ENCODE peak calls at places on chromosome 14, in five cellular contexts. U is OCI-LY7, L is neural progenitor cell, V is A549, I is hepatocyte. H is an unnamed sample. For H3K4me1, the result is how much of the 10 kb centered on the place peaks cover.

GRCh38 chr14:60641722-60642269 is 7.5 kb downstream of the SIX1 start:
- DNase-seq in U (no peak), L (no peak), V (no peak), I (no peak), H (no peak)

GRCh38 chr14:51157012-51157411 is 62.1 kb upstream of the TRIM9 start:
- DNase-seq in U (peak), L (no peak), V (peak), I (peak), H (no peak)

GRCh38 chr14:102026934-102027333 is 59.9 kb downstream of the HSP90AA1 start:
- DNase-seq in U (no peak), L (no peak), V (no peak), I (no peak), H (no peak)

GRCh38 chr14:32324601-32325000 is 4.5 kb upstream of the AKAP6 start:
- DNase-seq in U (no peak), L (no peak), V (no peak), I (no peak), H (no peak)

GRCh38 chr14:20578784-20579502 is 8.9 kb downstream of the RNASE11 start:
- DNase-seq in U (no peak), L (no peak), V (no peak), I (no peak), H (no peak)

GRCh38 chr14:20652996-20653975 is 11.8 kb upstream of the OR6S1 start:
- DNase-seq in U (no peak), L (peak), V (peak), I (peak), H (no peak)

GRCh38 chr14:51495319-51495718 is 156.4 kb upstream of the FRMD6 start:
- DNase-seq in U (no peak), L (no peak), V (no peak), I (no peak), H (no peak)

GRCh38 chr14:95273041-95273978 is 46.4 kb downstream of the CLMN start:
- DNase-seq in U (no peak), L (no peak), V (no peak), I (peak), H (no peak)

GRCh38 chr14:26597136-26598080 is at the start of gene NOVA1:
- DNase-seq in U (no peak), L (peak), V (peak), I (peak), H (no peak)

GRCh38 chr14:95227279-95227860 is 70.0 kb upstream of the DICER1 start:
- DNase-seq in U (no peak), L (no peak), V (no peak), I (peak), H (no peak)

GRCh38 chr14:60981626-60982455 is 796 bp downstream of the SLC38A6 start:
- DNase-seq in U (no peak), L (peak), V (peak), I (peak), H (no peak)

GRCh38 chr14:74886001-74886400 is 4.3 kb downstream of the DLST start:
- DNase-seq in U (no peak), L (peak), V (no peak), I (no peak), H (no peak)

GRCh38 chr14:31530136-31530535 is 31.1 kb upstream of the NUBPL start:
- DNase-seq in U (no peak), L (no peak), V (no peak), I (no peak), H (no peak)

GRCh38 chr14:55279384-55279783 is 8.2 kb downstream of the FBXO34 start:
- DNase-seq in U (no peak), L (no peak), V (no peak), I (no peak), H (no peak)

GRCh38 chr14:86257973-86258372 is 728.0 kb downstream of the FLRT2 start:
- DNase-seq in U (peak), L (no peak), V (no peak), I (no peak), H (peak)

GRCh38 chr14:26444745-26445144 is 153.1 kb downstream of the NOVA1 start:
- DNase-seq in U (no peak), L (peak), V (no peak), I (peak), H (peak)

GRCh38 chr14:79101388-79101787 is 931.2 kb downstream of the NRXN3 start:
- DNase-seq in U (peak), L (no peak), V (no peak), I (no peak), H (no peak)

GRCh38 chr14:69321601-69322330 is 61.8 kb downstream of the GALNT16 start:
- DNase-seq in U (no peak), L (no peak), V (no peak), I (no peak), H (no peak)

GRCh38 chr14:75979641-75980422 is 2.0 kb downstream of the TGFB3 start:
- DNase-seq in U (no peak), L (no peak), V (no peak), I (no peak), H (no peak)

GRCh38 chr14:35297677-35298076 is 5.5 kb downstream of the PSMA6 start:
- DNase-seq in U (no peak), L (no peak), V (no peak), I (no peak), H (no peak)

GRCh38 chr14:35295845-35296161 is 3.6 kb downstream of the PSMA6 start:
- DNase-seq in U (no peak), L (no peak), V (no peak), I (no peak), H (no peak)

GRCh38 chr14:35299708-35300107 is 7.5 kb downstream of the PSMA6 start:
- DNase-seq in U (no peak), L (no peak), V (no peak), I (no peak), H (no peak)

GRCh38 chr14:35292770-35293561 is 784 bp downstream of the PSMA6 start:
- DNase-seq in U (no peak), L (no peak), V (no peak), I (no peak), H (no peak)

DNA sequence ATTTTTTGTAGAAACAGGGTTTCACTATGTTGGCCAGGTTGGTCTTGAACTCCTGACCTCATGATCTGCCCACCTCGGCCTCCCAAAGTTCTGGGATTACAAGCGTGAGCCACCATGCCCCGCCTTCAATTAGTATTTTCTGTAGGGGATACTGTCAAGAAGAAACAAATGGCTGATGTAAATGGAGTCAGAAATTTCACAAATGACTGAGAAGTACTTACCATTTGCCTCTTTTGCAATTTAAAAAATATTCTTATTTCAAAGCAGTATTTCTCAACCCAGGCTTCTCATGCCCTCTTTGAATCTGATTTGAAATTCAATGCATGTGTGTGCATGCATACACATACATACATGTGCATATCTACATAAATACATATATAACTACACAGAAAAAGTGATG is 4.3 kb downstream of the PSMA6 start:
- DNase-seq in U (no peak), L (no peak), V (no peak), I (no peak), H (no peak)
- H3K4me2 ChIP-seq in U (peak), L (no peak), V (peak), I (no peak), H (no peak)

DNA sequence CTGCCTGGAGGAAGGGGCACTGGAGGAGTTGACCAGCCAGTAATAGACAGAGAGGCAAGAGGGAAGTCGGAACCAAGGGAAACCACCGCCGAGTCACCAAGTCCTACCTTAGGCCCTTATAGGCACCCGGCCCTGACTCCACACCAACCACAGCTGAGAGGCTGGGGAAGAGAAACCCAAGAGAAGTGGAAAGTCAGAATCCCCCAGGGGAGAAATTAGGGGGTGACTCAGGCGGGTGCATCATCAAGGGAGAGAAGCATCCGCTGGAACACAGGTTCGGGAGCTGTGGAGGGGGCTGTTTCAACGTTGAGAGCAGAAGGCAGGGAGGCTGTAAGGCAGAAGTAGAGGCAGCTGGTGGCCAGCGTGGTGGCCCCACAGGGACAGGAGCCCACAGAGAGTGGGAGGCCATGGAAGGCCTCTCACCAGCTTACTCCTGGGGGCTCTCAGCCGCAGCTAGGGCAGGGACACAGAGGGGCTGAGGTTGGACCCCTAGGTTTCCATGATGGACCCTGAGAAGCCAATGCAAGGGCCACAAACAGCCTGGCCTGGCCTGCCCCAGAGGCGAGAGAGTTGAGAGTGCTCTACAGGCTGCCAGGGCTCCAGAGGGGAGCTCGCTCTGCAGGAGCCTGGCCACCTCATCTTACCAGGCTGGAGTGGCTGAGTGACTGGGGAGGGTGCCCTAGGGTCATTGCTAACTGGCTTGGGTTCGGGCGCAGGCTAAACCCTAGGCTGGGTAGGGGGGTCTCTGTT is 1.4 kb upstream of the TRMT61A start:
- DNase-seq in U (peak), L (no peak), V (no peak), I (no peak), H (no peak)
- H3K4me1 ChIP-seq in U (under half), L (under half), V (half or more), I (half or more), H (under half)

DNA sequence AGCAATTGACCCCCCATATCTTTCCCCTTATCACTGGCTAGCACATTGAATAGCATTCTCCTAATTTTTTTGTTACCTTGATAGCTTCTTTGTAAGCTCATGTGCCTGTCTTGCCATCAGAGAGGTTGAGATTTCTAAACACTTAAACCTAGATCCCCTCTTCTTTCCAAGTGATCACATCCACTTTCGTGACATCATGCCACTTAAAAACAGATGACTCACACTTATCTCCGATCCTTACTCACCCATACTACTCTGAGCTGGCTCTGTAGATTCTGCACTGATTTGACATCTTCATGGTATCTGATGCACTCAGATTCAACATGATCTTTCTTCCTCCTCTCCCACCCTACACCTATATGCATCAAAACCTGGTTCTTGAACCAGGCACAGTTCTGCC is 10.5 kb downstream of the GPR137C start:
- DNase-seq in U (no peak), L (no peak), V (no peak), I (no peak), H (no peak)
- H3K4me2 ChIP-seq in U (no peak), L (no peak), V (no peak), I (no peak), H (no peak)

DNA sequence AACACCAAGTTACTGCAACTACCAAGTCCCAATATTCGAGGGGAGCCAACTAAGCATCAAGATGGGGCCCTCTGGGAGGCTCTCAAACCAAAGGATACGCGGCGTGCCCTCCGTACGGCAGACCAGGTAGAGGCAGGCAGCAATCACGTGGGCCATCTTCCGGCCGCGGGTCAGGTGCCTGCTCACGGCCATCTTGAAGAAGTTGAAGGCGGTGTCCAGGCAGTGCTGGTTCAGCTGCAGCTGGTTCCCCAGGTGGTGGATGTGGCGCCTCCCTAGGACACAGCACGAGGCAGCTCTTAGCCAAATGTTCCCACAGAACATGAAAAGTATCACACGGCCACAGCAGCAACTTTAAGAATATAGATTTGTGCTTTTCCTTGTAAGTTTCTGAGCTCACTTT is 24.3 kb downstream of the BTBD6 start:
- DNase-seq in U (no peak), L (no peak), V (no peak), I (no peak), H (no peak)
- H3K4me1 ChIP-seq in U (under half), L (under half), V (under half), I (under half), H (under half)

H was measured in MM.1S.